ENCODE peak calls at places on chromosomes 1 and 21, in six cellular contexts. I, T, V, R, O and H are unnamed samples. For H3K9me3, the result is how much of the 10 kb centered on the place peaks cover.

GRCh38 chr1:20484526-20485462 is 1.2 kb downstream of the CAMK2N1 start:
- DNase-seq in I (peak), T (no peak), V (peak), R (no peak), O (no peak), H (no peak)

GRCh38 chr1:169546087-169546995 is 39.9 kb downstream of the F5 start:
- DNase-seq in I (peak), T (peak), V (peak), R (peak), O (peak), H (peak)

GRCh38 chr1:9321480-9321849 is 28.8 kb downstream of the SPSB1 start:
- DNase-seq in I (no peak), T (no peak), V (no peak), R (no peak), O (no peak), H (no peak)

GRCh38 chr1:30782361-30783243 is 25.0 kb upstream of the LAPTM5 start:
- DNase-seq in I (peak), T (peak), V (peak), R (peak), O (peak), H (peak)

GRCh38 chr1:202586018-202586821 is 124.0 kb downstream of the SYT2 start:
- DNase-seq in I (no peak), T (no peak), V (no peak), R (no peak), O (no peak), H (no peak)

GRCh38 chr1:84020151-84020550 is 21.2 kb upstream of the TTLL7 start:
- DNase-seq in I (no peak), T (no peak), V (no peak), R (no peak), O (peak), H (no peak)

GRCh38 chr1:19688041-19688842 is 23.6 kb downstream of the HTR6 start:
- DNase-seq in I (peak), T (peak), V (no peak), R (no peak), O (no peak), H (peak)

GRCh38 chr1:171252482-171252881 is 4.2 kb downstream of the FMO1 start:
- DNase-seq in I (no peak), T (no peak), V (no peak), R (peak), O (no peak), H (no peak)

GRCh38 chr21:23162213-23162946 is 2164.2 kb downstream of the NCAM2 start:
- DNase-seq in I (no peak), T (no peak), V (no peak), R (no peak), O (no peak), H (no peak)

GRCh38 chr1:164783778-164784555 is 225.0 kb downstream of the PBX1 start:
- DNase-seq in I (no peak), T (no peak), V (no peak), R (no peak), O (no peak), H (no peak)

GRCh38 chr1:6998267-6998666 is 213.0 kb downstream of the CAMTA1 start:
- DNase-seq in I (no peak), T (no peak), V (no peak), R (no peak), O (peak), H (no peak)

GRCh38 chr1:167095368-167095767 is 1.5 kb downstream of the STYXL2 start:
- DNase-seq in I (no peak), T (no peak), V (no peak), R (peak), O (no peak), H (no peak)

GRCh38 chr1:29708818-29709710 is 472.7 kb downstream of the PTPRU start:
- DNase-seq in I (no peak), T (no peak), V (no peak), R (no peak), O (no peak), H (no peak)

GRCh38 chr1:55750020-55750995 is 535.1 kb upstream of the USP24 start:
- DNase-seq in I (no peak), T (no peak), V (no peak), R (no peak), O (peak), H (no peak)

GRCh38 chr1:198845851-198846250 is 207.0 kb downstream of the PTPRC start:
- DNase-seq in I (no peak), T (no peak), V (no peak), R (no peak), O (no peak), H (no peak)

GRCh38 chr1:40078512-40079333 is 18.3 kb downstream of the PPT1 start:
- DNase-seq in I (peak), T (peak), V (no peak), R (peak), O (peak), H (peak)

GRCh38 chr1:109467301-109467777 is 993 bp downstream of the SYPL2 start:
- DNase-seq in I (no peak), T (no peak), V (no peak), R (no peak), O (no peak), H (no peak)

GRCh38 chr1:244614879-244615278 is 38.0 kb upstream of the DESI2 start:
- DNase-seq in I (no peak), T (no peak), V (no peak), R (no peak), O (no peak), H (no peak)

GRCh38 chr1:242673652-242674051 is 149.2 kb upstream of the PLD5 start:
- DNase-seq in I (no peak), T (no peak), V (no peak), R (no peak), O (no peak), H (no peak)

GRCh38 chr21:36209626-36210171 is 53.1 kb downstream of the DOP1B start:
- DNase-seq in I (peak), T (peak), V (no peak), R (peak), O (peak), H (peak)

GRCh38 chr1:202069670-202070069 is 53.0 kb upstream of the GPR37L1 start:
- DNase-seq in I (no peak), T (no peak), V (no peak), R (no peak), O (no peak), H (no peak)

GRCh38 chr1:917076-917459 is 6.7 kb upstream of the SAMD11 start:
- DNase-seq in I (no peak), T (no peak), V (no peak), R (no peak), O (no peak), H (no peak)

GRCh38 chr1:17509320-17509719 is 30.2 kb upstream of the ARHGEF10L start:
- DNase-seq in I (no peak), T (no peak), V (no peak), R (no peak), O (no peak), H (no peak)

GRCh38 chr1:89604414-89604735 is 28.5 kb upstream of the LRRC8C start:
- DNase-seq in I (no peak), T (no peak), V (no peak), R (no peak), O (no peak), H (no peak)

GRCh38 chr1:111660204-111661150 is 40.9 kb downstream of the RAP1A start:
- DNase-seq in I (no peak), T (no peak), V (no peak), R (no peak), O (no peak), H (no peak)

GRCh38 chr1:203274603-203275381 is 30.5 kb upstream of the BTG2 start:
- DNase-seq in I (no peak), T (no peak), V (peak), R (no peak), O (no peak), H (no peak)

GRCh38 chr1:158035976-158036583 is 42.6 kb downstream of the KIRREL1 start:
- DNase-seq in I (no peak), T (no peak), V (peak), R (peak), O (peak), H (no peak)

GRCh38 chr1:197915797-197916686 is 1.1 kb upstream of the LHX9 start:
- DNase-seq in I (no peak), T (no peak), V (peak), R (no peak), O (peak), H (no peak)

GRCh38 chr1:205447457-205448415 is 8.1 kb downstream of the BLACAT1 start:
- DNase-seq in I (no peak), T (no peak), V (peak), R (no peak), O (no peak), H (no peak)

GRCh38 chr1:152197361-152197941 is 26.5 kb downstream of the HRNR start:
- DNase-seq in I (no peak), T (no peak), V (no peak), R (no peak), O (no peak), H (no peak)

DNA sequence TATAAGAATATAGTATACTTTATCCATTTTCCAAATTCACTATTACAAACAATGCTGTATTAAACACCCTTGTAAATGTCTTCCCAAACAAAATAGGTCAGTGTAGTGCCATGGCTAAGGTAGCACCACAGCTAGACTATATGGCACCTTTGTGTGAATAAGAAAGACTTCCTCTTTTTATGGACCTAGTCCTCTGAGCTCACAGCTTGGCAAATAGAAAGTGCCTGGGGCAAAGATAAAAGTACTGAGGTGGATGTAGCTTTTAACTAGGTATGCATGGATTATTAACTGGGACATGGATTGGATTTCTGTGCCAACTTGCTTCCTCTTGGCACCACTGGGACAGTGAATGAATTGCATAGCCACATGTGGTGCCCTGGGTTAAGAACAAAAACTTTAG is 25.0 kb downstream of the HRNR start:
- DNase-seq in I (no peak), T (no peak), V (no peak), R (no peak), O (no peak), H (no peak)
- H3K9me3 ChIP-seq in I (under half), T (under half), V (under half), R (under half), O (under half), H (under half)

GRCh38 chr1:151618470-151618869 is 6.6 kb downstream of the SNX27 start:
- DNase-seq in I (no peak), T (no peak), V (no peak), R (no peak), O (no peak), H (no peak)

GRCh38 chr1:151620286-151620685 is 8.4 kb downstream of the SNX27 start:
- DNase-seq in I (no peak), T (no peak), V (no peak), R (no peak), O (no peak), H (no peak)

GRCh38 chr1:151617995-151618394 is 6.1 kb downstream of the SNX27 start:
- DNase-seq in I (no peak), T (no peak), V (no peak), R (no peak), O (no peak), H (no peak)

GRCh38 chr1:151621351-151621750 is 9.5 kb downstream of the SNX27 start:
- DNase-seq in I (no peak), T (no peak), V (no peak), R (no peak), O (peak), H (no peak)

GRCh38 chr1:151619489-151620093 is 7.7 kb downstream of the SNX27 start:
- DNase-seq in I (no peak), T (no peak), V (no peak), R (no peak), O (no peak), H (no peak)
- H3K4me3 ChIP-seq in I (no peak), T (no peak), V (no peak), R (no peak), O (no peak), H (no peak)

GRCh38 chr21:31908106-31909031 is 35.5 kb downstream of the HUNK start:
- DNase-seq in I (no peak), T (no peak), V (peak), R (no peak), O (no peak), H (no peak)
- H3K9me3 ChIP-seq in I (under half), T (under half), V (under half), R (under half), O (under half), H (under half)

GRCh38 chr1:193113258-193113991 is 8.2 kb upstream of the GLRX2 start:
- DNase-seq in I (no peak), T (no peak), V (no peak), R (no peak), O (no peak), H (no peak)

GRCh38 chr1:193110246-193110645 is 5.0 kb upstream of the GLRX2 start:
- DNase-seq in I (no peak), T (no peak), V (no peak), R (no peak), O (no peak), H (no peak)

GRCh38 chr1:193109619-193110018 is 4.4 kb upstream of the GLRX2 start:
- DNase-seq in I (no peak), T (no peak), V (no peak), R (no peak), O (no peak), H (no peak)

GRCh38 chr1:193110864-193111263 is 5.7 kb upstream of the GLRX2 start:
- DNase-seq in I (no peak), T (no peak), V (no peak), R (no peak), O (no peak), H (no peak)

DNA sequence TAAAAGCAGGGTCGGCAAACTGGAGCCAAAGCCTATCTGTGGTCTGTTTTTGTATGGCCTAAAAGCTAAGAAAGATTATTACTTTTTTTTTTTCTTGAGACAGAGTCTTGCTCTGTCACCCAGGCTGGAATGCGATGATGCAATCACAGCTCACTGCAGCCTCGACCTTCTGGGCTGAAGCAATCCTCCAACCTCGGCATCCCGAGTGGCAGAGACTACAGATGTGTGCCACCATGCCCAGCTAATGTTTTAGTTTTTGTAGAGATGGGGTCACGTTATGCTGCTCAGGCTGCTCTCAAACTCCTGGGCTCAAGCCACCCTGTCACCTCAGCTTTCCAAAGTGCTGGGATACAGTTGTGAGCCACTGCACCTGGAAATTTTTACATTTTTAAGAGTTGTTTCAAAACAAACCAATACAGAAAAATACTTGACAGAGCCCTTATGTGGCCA is 6.5 kb upstream of the GLRX2 start:
- DNase-seq in I (no peak), T (no peak), V (no peak), R (peak), O (peak), H (no peak)
- H3K4me3 ChIP-seq in I (no peak), T (no peak), V (no peak), R (no peak), O (no peak), H (no peak)

DNA sequence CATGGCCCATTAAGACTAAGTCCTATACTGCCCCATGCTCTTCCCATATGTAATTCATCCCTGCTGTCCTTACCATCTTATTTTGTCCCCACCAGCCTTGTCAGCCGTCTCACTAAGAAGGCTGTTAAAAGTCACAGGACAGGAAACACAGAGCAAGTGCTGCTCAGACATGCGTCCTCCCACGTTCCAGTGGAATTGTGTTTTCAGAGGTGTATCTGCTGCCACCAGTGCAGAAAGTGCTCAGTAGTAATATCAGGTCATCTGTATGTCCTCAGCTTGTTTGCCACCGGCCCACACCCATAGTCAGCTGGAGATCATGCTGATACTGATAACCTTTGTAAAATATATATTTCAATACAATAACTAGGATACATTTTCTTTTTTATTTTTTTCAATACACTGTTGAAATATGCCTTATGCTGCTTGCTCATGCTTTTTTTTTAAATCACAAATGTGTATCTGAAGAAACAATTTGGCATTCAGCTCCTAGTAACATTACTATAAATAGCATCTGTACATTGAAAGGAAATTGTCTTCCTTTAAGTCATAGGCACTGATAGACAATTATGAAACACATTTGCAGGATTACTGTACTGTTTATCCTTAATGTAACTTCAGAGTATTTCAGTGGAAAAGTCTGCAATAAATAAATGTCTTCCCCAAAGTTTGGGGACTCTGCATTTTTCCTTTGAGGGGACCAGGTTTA is 156.9 kb downstream of the EDEM3 start:
- DNase-seq in I (no peak), T (no peak), V (no peak), R (no peak), O (no peak), H (no peak)
- H3K9me3 ChIP-seq in I (under half), T (under half), V (under half), R (under half), O (under half), H (under half)